ENCODE peak calls at places on chromosomes 2 and 18, in ten cellular contexts. G is Peyer's patch; B is right cardiac atrium; A is IMR-90; Z is H1; H is left ventricle myocardium inferior; E is CD4-positive, alpha-beta memory T cell; T is astrocyte; X is CD8-positive, alpha-beta T cell; R is psoas muscle. K is an unnamed sample. For H3K4me1, the result is how much of the 10 kb centered on the place peaks cover.

GRCh38 chr18:59063912-59064311 is 75.8 kb upstream of the SEC11C start:
- DNase-seq in G (no peak), B (no peak), A (no peak), Z (no peak), H (no peak), E (no peak), T (no peak), X (no peak), R (no peak), K (no peak)

GRCh38 chr2:71454221-71455010 is 1.1 kb downstream of the DYSF start:
- DNase-seq in G (no peak), B (peak), A (no peak), Z (peak), H (peak), E (no peak), T (no peak), X (no peak), R (peak), K (no peak)

GRCh38 chr2:46963210-46963609 is 47.6 kb upstream of the MCFD2 start:
- DNase-seq in G (no peak), B (no peak), A (no peak), Z (no peak), H (no peak), E (no peak), T (no peak), X (no peak), R (no peak), K (no peak)

GRCh38 chr2:233248999-233249398 is 2.5 kb upstream of the ATG16L1 start:
- DNase-seq in G (no peak), B (no peak), A (no peak), Z (no peak), H (no peak), E (no peak), T (no peak), X (no peak), R (no peak), K (no peak)

GRCh38 chr2:159035790-159036411 is 67.5 kb downstream of the TANC1 start:
- DNase-seq in G (no peak), B (no peak), A (peak), Z (no peak), H (no peak), E (no peak), T (peak), X (peak), R (no peak), K (no peak)

GRCh38 chr2:151299940-151300539 is 10.6 kb upstream of the NMI start:
- DNase-seq in G (no peak), B (no peak), A (peak), Z (no peak), H (no peak), E (no peak), T (no peak), X (no peak), R (no peak), K (no peak)

GRCh38 chr18:62282188-62282629 is 42.9 kb upstream of the TNFRSF11A start:
- DNase-seq in G (no peak), B (no peak), A (peak), Z (no peak), H (no peak), E (no peak), T (peak), X (no peak), R (no peak), K (no peak)

GRCh38 chr2:168427451-168427850 is 28.6 kb upstream of the CERS6 start:
- DNase-seq in G (no peak), B (no peak), A (peak), Z (no peak), H (no peak), E (no peak), T (peak), X (no peak), R (no peak), K (no peak)

GRCh38 chr2:208064220-208064951 is 39.1 kb upstream of the PLEKHM3 start:
- DNase-seq in G (no peak), B (no peak), A (peak), Z (no peak), H (no peak), E (no peak), T (peak), X (no peak), R (no peak), K (no peak)

GRCh38 chr2:62826141-62826540 is 120.6 kb downstream of the EHBP1 start:
- DNase-seq in G (no peak), B (no peak), A (peak), Z (no peak), H (no peak), E (no peak), T (peak), X (no peak), R (no peak), K (no peak)

GRCh38 chr2:211846714-211847113 is 691.9 kb downstream of the ERBB4 start:
- DNase-seq in G (no peak), B (no peak), A (no peak), Z (no peak), H (no peak), E (no peak), T (no peak), X (no peak), R (no peak), K (no peak)

GRCh38 chr2:181465686-181466375 is 8.6 kb downstream of the ITGA4 start:
- DNase-seq in G (no peak), B (no peak), A (peak), Z (no peak), H (no peak), E (no peak), T (peak), X (no peak), R (no peak), K (no peak)

GRCh38 chr18:27142891-27143290 is 42.2 kb downstream of the CHST9 start:
- DNase-seq in G (no peak), B (no peak), A (no peak), Z (no peak), H (no peak), E (no peak), T (no peak), X (no peak), R (no peak), K (no peak)

GRCh38 chr2:101002562-101003277 is 631 bp downstream of the RPL31 start:
- DNase-seq in G (no peak), B (no peak), A (no peak), Z (no peak), H (no peak), E (no peak), T (no peak), X (no peak), R (no peak), K (no peak)

GRCh38 chr2:187499941-187500532 is 52.0 kb upstream of the CALCRL start:
- DNase-seq in G (no peak), B (peak), A (peak), Z (peak), H (peak), E (peak), T (peak), X (peak), R (peak), K (peak)

GRCh38 chr18:59823611-59824195 is 76.1 kb upstream of the PMAIP1 start:
- DNase-seq in G (peak), B (peak), A (peak), Z (peak), H (peak), E (no peak), T (peak), X (peak), R (peak), K (peak)

GRCh38 chr2:28413152-28413895 is 20.7 kb downstream of the FOSL2 start:
- DNase-seq in G (no peak), B (peak), A (peak), Z (peak), H (peak), E (peak), T (no peak), X (no peak), R (peak), K (no peak)

DNA sequence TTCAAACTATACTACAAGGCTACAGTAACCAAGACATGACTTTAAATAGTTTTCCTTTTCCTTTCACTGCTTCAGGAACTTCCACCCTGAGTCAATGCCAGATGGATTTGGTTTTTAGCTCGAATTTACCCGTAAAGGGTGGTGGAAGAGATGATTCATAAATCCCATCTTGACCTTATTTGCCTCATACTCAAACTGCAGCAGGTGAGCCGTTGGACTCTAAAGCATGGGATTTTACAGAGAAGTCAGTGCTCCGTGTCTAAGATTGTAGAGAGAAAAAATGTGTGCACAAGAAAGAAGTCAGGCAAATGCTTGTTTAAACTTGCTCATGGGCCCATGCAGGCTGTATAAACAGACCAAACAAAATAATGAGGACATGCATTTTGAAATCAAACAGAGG is 369.7 kb upstream of the TRIB2 start:
- DNase-seq in G (no peak), B (no peak), A (peak), Z (no peak), H (no peak), E (no peak), T (peak), X (no peak), R (no peak), K (no peak)
- H3K4me1 ChIP-seq in G (under half), B (under half), A (under half), Z (under half), H (under half), E (under half), T (under half), X (under half), R (under half), K (under half)

GRCh38 chr2:69604026-69604678 is 39.4 kb downstream of the AAK1 start:
- DNase-seq in G (no peak), B (no peak), A (peak), Z (no peak), H (no peak), E (no peak), T (no peak), X (no peak), R (no peak), K (no peak)
- H3K4me1 ChIP-seq in G (under half), B (under half), A (under half), Z (under half), H (half or more), E (half or more), T (under half), X (half or more), R (half or more), K (under half)

GRCh38 chr2:134144081-134144596 is 109.7 kb upstream of the MGAT5 start:
- DNase-seq in G (no peak), B (no peak), A (no peak), Z (no peak), H (no peak), E (no peak), T (no peak), X (no peak), R (no peak), K (no peak)

GRCh38 chr2:134146161-134146560 is 107.7 kb upstream of the MGAT5 start:
- DNase-seq in G (no peak), B (no peak), A (no peak), Z (no peak), H (no peak), E (no peak), T (no peak), X (no peak), R (no peak), K (no peak)

GRCh38 chr2:134146620-134147019 is 107.3 kb upstream of the MGAT5 start:
- DNase-seq in G (no peak), B (no peak), A (peak), Z (no peak), H (no peak), E (no peak), T (peak), X (no peak), R (no peak), K (no peak)

GRCh38 chr2:134144651-134145050 is 109.2 kb upstream of the MGAT5 start:
- DNase-seq in G (no peak), B (no peak), A (no peak), Z (no peak), H (no peak), E (no peak), T (peak), X (no peak), R (no peak), K (no peak)

DNA sequence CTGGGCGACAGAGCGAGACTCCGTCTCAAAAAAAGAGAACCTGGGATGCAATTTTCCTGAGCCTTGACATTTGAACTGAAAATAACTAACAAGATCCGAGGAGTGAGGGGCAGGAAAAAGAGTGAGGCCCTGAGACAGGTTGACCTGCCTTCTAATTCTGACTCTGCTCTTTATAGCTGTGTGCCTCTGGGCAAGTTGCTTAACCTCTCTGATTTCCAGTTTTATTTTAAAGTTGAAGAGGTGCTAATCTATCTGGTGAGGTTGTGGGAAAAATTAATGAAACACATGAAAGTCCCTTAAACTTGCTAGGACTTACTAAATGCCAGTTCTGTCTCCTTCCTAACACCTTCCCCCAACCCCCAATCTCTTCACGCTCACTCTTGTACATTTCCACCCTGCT is 108.4 kb upstream of the MGAT5 start:
- DNase-seq in G (no peak), B (no peak), A (no peak), Z (no peak), H (no peak), E (no peak), T (no peak), X (no peak), R (no peak), K (no peak)
- H3K4me1 ChIP-seq in G (under half), B (under half), A (under half), Z (under half), H (half or more), E (half or more), T (under half), X (under half), R (under half), K (under half)

GRCh38 chr18:38648184-38648583 is 1082.6 kb upstream of the CELF4 start:
- DNase-seq in G (no peak), B (no peak), A (no peak), Z (no peak), H (no peak), E (no peak), T (no peak), X (no peak), R (no peak), K (no peak)

GRCh38 chr18:38654966-38655365 is 1089.4 kb upstream of the CELF4 start:
- DNase-seq in G (no peak), B (no peak), A (no peak), Z (no peak), H (no peak), E (no peak), T (no peak), X (no peak), R (no peak), K (no peak)

GRCh38 chr18:38651736-38652135 is 1086.1 kb upstream of the CELF4 start:
- DNase-seq in G (no peak), B (no peak), A (no peak), Z (no peak), H (no peak), E (no peak), T (no peak), X (no peak), R (no peak), K (no peak)
- H3K4me1 ChIP-seq in G (under half), B (under half), A (under half), Z (under half), H (under half), E (under half), T (under half), X (under half), R (under half), K (under half)

GRCh38 chr2:160261731-160262130 is 61.7 kb upstream of the ITGB6 start:
- DNase-seq in G (no peak), B (no peak), A (no peak), Z (no peak), H (no peak), E (no peak), T (no peak), X (no peak), R (no peak), K (no peak)
- H3K4me1 ChIP-seq in G (under half), B (under half), A (under half), Z (under half), H (under half), E (under half), T (under half), X (under half), R (under half), K (under half)

GRCh38 chr18:10482363-10482984 is 28.0 kb downstream of the APCDD1 start:
- DNase-seq in G (no peak), B (no peak), A (no peak), Z (no peak), H (no peak), E (no peak), T (no peak), X (no peak), R (no peak), K (no peak)
- H3K4me1 ChIP-seq in G (under half), B (under half), A (under half), Z (under half), H (under half), E (under half), T (under half), X (under half), R (under half), K (under half)

DNA sequence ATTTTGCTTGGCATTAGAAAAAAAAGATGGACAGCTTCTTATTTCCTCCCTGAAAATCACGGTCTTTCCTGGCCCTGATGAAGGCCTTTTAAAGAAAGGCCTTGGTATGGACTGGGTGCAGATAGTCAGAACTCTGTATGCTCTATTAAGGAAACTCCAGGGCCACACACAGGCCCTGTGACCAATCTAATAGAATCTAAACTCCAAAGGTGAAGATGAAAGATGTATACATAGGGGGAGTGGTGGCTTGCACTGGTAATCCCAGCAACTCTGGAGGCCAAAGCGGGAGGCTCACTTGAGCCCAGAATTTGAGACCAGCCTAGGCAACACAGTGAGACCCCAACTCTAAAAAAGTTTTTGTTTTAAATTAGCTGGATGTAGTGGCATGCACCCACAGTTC is 37.3 kb downstream of the OXER1 start:
- DNase-seq in G (no peak), B (no peak), A (no peak), Z (no peak), H (no peak), E (no peak), T (no peak), X (no peak), R (no peak), K (no peak)
- H3K4me1 ChIP-seq in G (under half), B (under half), A (under half), Z (under half), H (under half), E (under half), T (under half), X (under half), R (under half), K (under half)

DNA sequence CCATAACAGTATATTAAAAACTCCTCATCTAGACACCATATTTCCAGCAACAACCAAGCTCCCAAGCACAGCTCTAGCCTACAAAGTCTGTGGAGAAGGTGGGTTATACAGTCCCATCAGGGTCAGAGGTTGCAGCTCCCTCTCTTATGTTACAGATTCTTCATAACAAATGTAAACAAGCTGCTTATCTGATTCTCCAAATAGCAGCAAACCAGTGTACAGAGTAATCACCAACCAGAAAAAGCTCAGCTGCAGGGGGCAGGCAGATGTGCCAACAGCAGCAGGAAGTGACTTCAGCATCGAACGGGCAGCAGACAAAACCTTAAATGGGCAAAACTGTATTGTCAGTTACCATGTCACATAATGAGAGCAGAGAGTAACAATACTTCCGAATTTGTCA is 52.9 kb upstream of the NABP1 start:
- DNase-seq in G (peak), B (peak), A (no peak), Z (no peak), H (no peak), E (peak), T (no peak), X (peak), R (no peak), K (no peak)
- H3K4me1 ChIP-seq in G (under half), B (under half), A (under half), Z (under half), H (under half), E (half or more), T (under half), X (under half), R (under half), K (under half)

K was measured in Panc1.